ENCODE peak calls at places on chromosome 13, in nine cellular contexts. Z, W, H, M, V, B, O, C and R are unnamed samples.
A peak's percentile ranks its signal among the peaks of the same experiment; 100 is the strongest.

GRCh38 chr13:114185182-114185971 is 6.3 kb downstream of the CFAP97D2 start:
- DNase-seq in H (no peak), O (no peak), V (no peak), W (no peak), C (no peak), B (no peak), M (no peak), Z (no peak), R (no peak)

GRCh38 chr13:36261976-36262375 is 35.6 kb downstream of the CCDC169 start:
- DNase-seq in O (no peak), M (no peak), V (no peak), Z (no peak), C (no peak), W (no peak), B (no peak), H (no peak), R (no peak)

GRCh38 chr13:23652909-23653726 is 82.9 kb downstream of the TNFRSF19 start:
- DNase-seq in H (no peak), B (no peak), M (no peak), O (no peak), W (no peak), Z (no peak), V (no peak), C (peak; percentile 58), R (no peak)

GRCh38 chr13:112455476-112456059 is 79.4 kb downstream of the SPACA7 start:
- DNase-seq in V (no peak), W (no peak), H (no peak), O (no peak), Z (no peak), M (peak; percentile 20), B (no peak), C (no peak), R (no peak)

GRCh38 chr13:77891041-77891440 is 27.6 kb downstream of the EDNRB start:
- DNase-seq in B (no peak), O (no peak), H (no peak), M (no peak), V (no peak), W (no peak), C (no peak), Z (no peak), R (no peak)

GRCh38 chr13:31154939-31155338 is 6.8 kb downstream of the HSPH1 start:
- DNase-seq in C (peak; percentile 65), H (no peak), V (no peak), B (no peak), Z (no peak), M (no peak), O (no peak), W (no peak), R (no peak)

GRCh38 chr13:24141333-24141910 is 19.1 kb upstream of the SPATA13 start:
- DNase-seq in O (no peak), B (no peak), M (no peak), C (peak; percentile 33), V (no peak), H (no peak), W (no peak), Z (no peak), R (no peak)

GRCh38 chr13:31638577-31638976 is 100.7 kb upstream of the RXFP2 start:
- DNase-seq in W (no peak), M (no peak), B (no peak), O (no peak), C (peak; percentile 65), H (no peak), V (no peak), Z (no peak), R (no peak)

GRCh38 chr13:113361406-113361805 is 2.5 kb downstream of the GRTP1 start:
- DNase-seq in V (no peak), C (no peak), W (no peak), H (no peak), M (no peak), O (no peak), B (no peak), Z (no peak), R (no peak)

GRCh38 chr13:107124730-107125129 is 556.8 kb upstream of the ARGLU1 start:
- DNase-seq in V (no peak), M (no peak), O (no peak), H (no peak), Z (no peak), W (no peak), C (no peak), B (no peak), R (no peak)

GRCh38 chr13:109955598-109955997 is 169.2 kb upstream of the IRS2 start:
- DNase-seq in V (no peak), C (peak; percentile 53), M (no peak), W (no peak), B (no peak), O (no peak), Z (no peak), H (no peak), R (no peak)

GRCh38 chr13:42577538-42577937 is 3.6 kb downstream of the TNFSF11 start:
- DNase-seq in O (no peak), M (no peak), H (no peak), C (no peak), Z (no peak), B (no peak), W (no peak), V (no peak), R (no peak)

GRCh38 chr13:70249332-70250064 is 141.2 kb upstream of the KLHL1 start:
- DNase-seq in V (no peak), M (peak; percentile 35), Z (no peak), B (no peak), H (no peak), C (no peak), O (no peak), W (no peak), R (no peak)

GRCh38 chr13:41645313-41645712 is 188.0 kb downstream of the RGCC start:
- DNase-seq in M (no peak), W (no peak), H (no peak), Z (no peak), V (no peak), B (no peak), C (peak; percentile 90), O (no peak), R (no peak)

GRCh38 chr13:45416521-45417125 is 1.6 kb downstream of the SLC25A30 start:
- DNase-seq in M (no peak), O (no peak), W (no peak), B (no peak), Z (no peak), V (no peak), H (no peak), C (no peak), R (no peak)

GRCh38 chr13:48437381-48437780 is 24.5 kb upstream of the LPAR6 start:
- DNase-seq in C (peak; percentile 45), Z (no peak), V (no peak), M (no peak), O (no peak), B (peak; percentile 45), H (no peak), W (no peak), R (no peak)

GRCh38 chr13:76656496-76656895 is 229.7 kb downstream of the KCTD12 start:
- DNase-seq in V (no peak), Z (no peak), C (no peak), M (no peak), B (no peak), W (no peak), H (no peak), O (no peak), R (no peak)

GRCh38 chr13:30846844-30847243 is 59.2 kb upstream of the MEDAG start:
- DNase-seq in B (no peak), M (no peak), C (no peak), V (no peak), Z (no peak), H (no peak), W (no peak), O (no peak), R (peak; percentile 0)

GRCh38 chr13:20969182-20969581 is 66.6 kb upstream of the XPO4 start:
- DNase-seq in O (no peak), B (no peak), W (peak; percentile 13), V (no peak), M (no peak), C (peak; percentile 68), H (no peak), Z (no peak), R (no peak)

GRCh38 chr13:25872871-25873607 is 178.8 kb downstream of the SHISA2 start:
- DNase-seq in M (no peak), V (no peak), O (no peak), Z (no peak), C (no peak), W (no peak), H (no peak), B (no peak), R (no peak)

GRCh38 chr13:113764793-113765190 is 5.8 kb downstream of the TMEM255B start:
- DNase-seq in Z (no peak), W (no peak), M (no peak), O (no peak), C (no peak), H (no peak), V (no peak), B (no peak), R (no peak)

GRCh38 chr13:28394422-28394821 is 100.5 kb downstream of the FLT1 start:
- DNase-seq in C (peak; percentile 34), M (no peak), B (no peak), O (no peak), H (no peak), Z (no peak), V (no peak), W (no peak), R (peak; percentile 64)

GRCh38 chr13:98397221-98397620 is 179.7 kb downstream of the STK24 start:
- DNase-seq in C (peak; percentile 40), B (no peak), M (no peak), Z (no peak), W (no peak), H (no peak), V (no peak), O (no peak), R (no peak)
- TF ChIP-seq CTCF in C (peak; percentile 43), B (no peak), M (no peak), Z (no peak), W (no peak), H (no peak), V (peak; percentile 14), O (no peak), R (no peak)

GRCh38 chr13:102240110-102240509 is 161.7 kb downstream of the FGF14 start:
- DNase-seq in O (no peak), Z (no peak), H (no peak), W (no peak), B (no peak), M (no peak), C (no peak), V (no peak), R (no peak)
- TF ChIP-seq CTCF in O (no peak), Z (no peak), H (no peak), W (no peak), B (no peak), M (no peak), C (no peak), V (no peak), R (no peak)

GRCh38 chr13:27177852-27178251 is 6.2 kb upstream of the USP12 start:
- DNase-seq in Z (no peak), B (no peak), O (no peak), W (no peak), M (peak; percentile 81), C (no peak), V (no peak), H (no peak), R (no peak)
- TF ChIP-seq CTCF in Z (no peak), B (no peak), O (no peak), W (no peak), M (peak; percentile 62), C (no peak), V (no peak), H (no peak), R (no peak)

DNA sequence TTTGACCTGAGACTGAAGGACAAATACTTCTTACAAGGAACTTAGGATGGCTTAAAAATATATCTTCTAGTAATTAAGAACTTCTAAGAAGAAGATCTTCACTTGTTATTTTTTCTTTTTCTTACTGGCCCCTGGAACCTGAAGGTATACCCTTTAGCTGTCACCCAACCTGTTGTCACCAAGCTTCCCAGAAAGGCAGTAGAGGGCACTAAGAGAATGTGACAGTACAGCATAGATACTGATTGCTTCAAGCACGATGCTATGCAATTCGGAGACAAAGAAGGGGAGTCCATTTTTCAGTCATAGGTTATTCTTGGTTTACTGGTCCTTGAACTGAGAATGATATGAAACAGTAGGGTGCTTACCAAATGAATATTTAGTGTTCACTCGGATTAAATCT is 208.3 kb upstream of the PCDH9 start:
- DNase-seq in O (no peak), H (no peak), C (no peak), M (no peak), V (no peak), W (no peak), Z (no peak), B (no peak), R (no peak)
- TF ChIP-seq CTCF in O (no peak), H (no peak), C (no peak), M (peak; percentile 44), V (no peak), W (peak; percentile 6), Z (no peak), B (no peak), R (no peak)